ENCODE peak calls at places on chromosomes 5 and 9, in eight cellular contexts. T, V, Z, B, Y, D, A and I are unnamed samples.

GRCh38 chr9:97468658-97469448 is 32.6 kb upstream of the TMOD1 start:
- DNase-seq in T (peak; percentile 69), V (peak; percentile 50), Z (peak; percentile 84), B (peak; percentile 16), Y (peak; percentile 13), D (no peak), A (peak; percentile 67), I (peak; percentile 64)

GRCh38 chr9:83483223-83483622 is 55.0 kb downstream of the FRMD3 start:
- DNase-seq in T (no peak), V (no peak), Z (no peak), B (no peak), Y (no peak), D (no peak), A (no peak), I (no peak)

GRCh38 chr5:142484821-142485387 is 160.1 kb upstream of the SPRY4 start:
- DNase-seq in T (no peak), V (no peak), Z (no peak), B (no peak), Y (no peak), D (no peak), A (no peak), I (no peak)

GRCh38 chr5:66680804-66681203 is 84.6 kb downstream of the MAST4 start:
- DNase-seq in T (no peak), V (no peak), Z (no peak), B (no peak), Y (no peak), D (no peak), A (no peak), I (no peak)

GRCh38 chr9:112569186-112569585 is 82.6 kb downstream of the KIAA1958 start:
- DNase-seq in T (no peak), V (no peak), Z (no peak), B (peak; percentile 32), Y (peak; percentile 84), D (no peak), A (no peak), I (no peak)

GRCh38 chr5:156366536-156366935 is 39.6 kb downstream of the SGCD start:
- DNase-seq in T (no peak), V (no peak), Z (no peak), B (no peak), Y (no peak), D (no peak), A (no peak), I (no peak)

GRCh38 chr9:71746023-71746752 is 22.1 kb downstream of the CEMIP2 start:
- DNase-seq in T (no peak), V (no peak), Z (no peak), B (no peak), Y (no peak), D (no peak), A (no peak), I (no peak)

GRCh38 chr5:79032031-79032711 is 37.3 kb downstream of the DMGDH start:
- DNase-seq in T (no peak), V (no peak), Z (no peak), B (no peak), Y (no peak), D (no peak), A (no peak), I (no peak)

GRCh38 chr5:176647870-176648466 is 684 bp downstream of the TSPAN17 start:
- DNase-seq in T (no peak), V (no peak), Z (peak; percentile 79), B (no peak), Y (peak; percentile 27), D (no peak), A (peak; percentile 33), I (peak; percentile 83)

GRCh38 chr5:41841325-41841724 is 28.9 kb downstream of the OXCT1 start:
- DNase-seq in T (no peak), V (no peak), Z (no peak), B (no peak), Y (no peak), D (no peak), A (no peak), I (no peak)

GRCh38 chr5:135383803-135384495 is 15.1 kb downstream of the MACROH2A1 start:
- DNase-seq in T (no peak), V (no peak), Z (no peak), B (no peak), Y (no peak), D (no peak), A (no peak), I (no peak)

GRCh38 chr5:114857951-114858401 is 311.7 kb downstream of the TRIM36 start:
- DNase-seq in T (no peak), V (no peak), Z (no peak), B (no peak), Y (no peak), D (no peak), A (no peak), I (no peak)

GRCh38 chr9:11933926-11934325 is 759.3 kb upstream of the TYRP1 start:
- DNase-seq in T (no peak), V (no peak), Z (no peak), B (no peak), Y (no peak), D (no peak), A (no peak), I (no peak)

GRCh38 chr5:56313596-56313995 is 80.5 kb upstream of the ANKRD55 start:
- DNase-seq in T (no peak), V (no peak), Z (no peak), B (no peak), Y (peak; percentile 28), D (no peak), A (no peak), I (no peak)

GRCh38 chr5:56311306-56311904 is 78.3 kb upstream of the ANKRD55 start:
- DNase-seq in T (no peak), V (no peak), Z (no peak), B (no peak), Y (no peak), D (no peak), A (no peak), I (no peak)

GRCh38 chr5:56313004-56313531 is 79.9 kb upstream of the ANKRD55 start:
- DNase-seq in T (no peak), V (no peak), Z (no peak), B (no peak), Y (no peak), D (no peak), A (no peak), I (no peak)

GRCh38 chr5:56316302-56316994 is 83.3 kb upstream of the ANKRD55 start:
- DNase-seq in T (no peak), V (no peak), Z (no peak), B (no peak), Y (no peak), D (no peak), A (no peak), I (no peak)

GRCh38 chr5:56314536-56314935 is 81.4 kb upstream of the ANKRD55 start:
- DNase-seq in T (peak; percentile 29), V (peak; percentile 66), Z (no peak), B (no peak), Y (no peak), D (peak; percentile 47), A (no peak), I (no peak)
- TF ChIP-seq CTCF in T (peak; percentile 61), V (peak; percentile 83), Z (no peak), B (peak; percentile 55), Y (peak; percentile 25), D (peak; percentile 67), A (no peak), I (no peak)

GRCh38 chr9:110008663-110009062 is 199.3 kb downstream of the C9orf152 start:
- DNase-seq in T (no peak), V (no peak), Z (no peak), B (no peak), Y (no peak), D (no peak), A (no peak), I (no peak)

GRCh38 chr9:110007477-110008270 is 200.3 kb downstream of the C9orf152 start:
- DNase-seq in T (peak; percentile 28), V (no peak), Z (no peak), B (no peak), Y (no peak), D (no peak), A (no peak), I (no peak)

DNA sequence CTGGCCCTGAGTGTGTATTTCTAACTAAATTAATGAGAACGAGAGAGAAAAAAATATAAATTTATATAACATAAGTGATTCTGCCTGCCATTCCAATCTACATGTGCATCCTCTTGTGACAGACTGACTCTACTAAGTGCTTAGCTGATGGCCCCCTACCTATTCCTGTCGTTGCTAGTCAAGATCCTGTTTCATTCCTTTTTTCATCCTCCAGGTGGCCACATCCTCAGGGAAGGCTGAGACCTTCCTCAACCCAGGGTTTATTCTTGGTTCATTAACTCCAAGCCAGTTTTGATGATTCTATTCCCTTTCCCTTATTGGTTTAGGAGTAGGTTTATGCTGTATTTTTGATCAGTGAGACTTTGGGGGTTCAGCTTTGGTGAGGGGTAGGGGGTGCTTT is 201.3 kb downstream of the C9orf152 start:
- DNase-seq in T (no peak), V (no peak), Z (no peak), B (no peak), Y (no peak), D (no peak), A (no peak), I (no peak)
- TF ChIP-seq CTCF in T (no peak), V (no peak), Z (no peak), B (peak; percentile 1), Y (peak; percentile 9), D (no peak), A (no peak), I (no peak)

GRCh38 chr5:44914221-44914620 is 105.5 kb downstream of the MRPS30 start:
- DNase-seq in T (no peak), V (no peak), Z (no peak), B (no peak), Y (no peak), D (no peak), A (no peak), I (no peak)

DNA sequence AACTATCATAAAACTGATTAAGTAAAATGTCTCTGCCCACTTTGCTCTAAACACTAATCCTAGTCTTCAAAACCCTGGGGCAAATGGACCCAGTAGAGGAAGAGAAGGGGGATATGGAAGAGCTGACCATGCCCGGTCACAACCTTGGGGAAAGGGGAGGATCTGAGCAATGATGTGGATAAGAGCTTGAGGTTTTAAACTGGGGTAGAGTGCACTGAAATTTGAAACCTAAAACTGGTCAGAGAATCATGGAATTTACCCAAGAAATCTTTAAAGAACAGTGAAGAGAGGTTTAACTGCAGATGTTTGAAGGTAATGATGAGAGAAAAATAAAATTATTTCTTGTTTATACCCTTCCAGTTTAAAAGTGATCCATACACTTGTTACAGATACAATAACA is 110.8 kb downstream of the MRPS30 start:
- DNase-seq in T (no peak), V (no peak), Z (no peak), B (no peak), Y (no peak), D (no peak), A (no peak), I (no peak)
- TF ChIP-seq CTCF in T (no peak), V (no peak), Z (no peak), B (no peak), Y (no peak), D (no peak), A (no peak), I (no peak)

GRCh38 chr5:95027151-95027721 is 257.7 kb downstream of the MCTP1 start:
- DNase-seq in T (no peak), V (no peak), Z (no peak), B (no peak), Y (no peak), D (no peak), A (no peak), I (no peak)
- TF ChIP-seq CTCF in T (no peak), V (no peak), Z (no peak), B (no peak), Y (no peak), D (no peak), A (no peak), I (no peak)